ENCODE peak calls at places on chromosomes 5 and 9, in four cellular contexts. T, X, A and G are unnamed samples.
A peak's percentile ranks its signal among the peaks of the same experiment; 100 is the strongest.

GRCh38 chr5:56693220-56693579 is 122.1 kb upstream of the MAP3K1 start:
- DNase-seq in A (no peak), T (no peak), X (peak; percentile 14), G (no peak)

GRCh38 chr5:36366883-36367282 is 65.2 kb upstream of the RANBP3L start:
- DNase-seq in X (no peak), T (no peak), A (no peak), G (no peak)

GRCh38 chr9:113882636-113883164 is 6.6 kb downstream of the ZNF618 start:
- DNase-seq in T (no peak), X (no peak), A (no peak), G (no peak)

GRCh38 chr5:124669956-124670671 is 76.3 kb downstream of the ZNF608 start:
- DNase-seq in A (no peak), T (no peak), X (no peak), G (peak; percentile 79)

GRCh38 chr5:31815394-31815793 is 176.5 kb downstream of the PDZD2 start:
- DNase-seq in A (no peak), T (no peak), X (no peak), G (no peak)

GRCh38 chr9:94922098-94922607 is 195.7 kb downstream of the AOPEP start:
- DNase-seq in A (no peak), T (no peak), X (no peak), G (peak; percentile 98)

GRCh38 chr9:22395585-22396205 is 50.9 kb upstream of the DMRTA1 start:
- DNase-seq in T (no peak), X (no peak), A (no peak), G (peak; percentile 2)

GRCh38 chr5:149749481-149750365 is 19.6 kb downstream of the PPARGC1B start:
- DNase-seq in A (no peak), X (no peak), T (no peak), G (no peak)

GRCh38 chr9:123445981-123446610 is 90.1 kb downstream of the CRB2 start:
- DNase-seq in T (no peak), X (peak; percentile 78), A (no peak), G (peak; percentile 43)

GRCh38 chr9:92943062-92943616 is 4.2 kb upstream of the FGD3 start:
- DNase-seq in X (no peak), A (no peak), T (no peak), G (no peak)

GRCh38 chr5:16431482-16431881 is 34.1 kb downstream of the ZNF622 start:
- DNase-seq in A (no peak), T (no peak), X (no peak), G (no peak)

GRCh38 chr5:139304391-139305324 is 11.1 kb downstream of the MATR3 start:
- DNase-seq in T (no peak), A (no peak), X (no peak), G (no peak)

GRCh38 chr9:16000826-16001225 is 448.0 kb downstream of the CCDC171 start:
- DNase-seq in A (no peak), X (no peak), T (no peak), G (peak; percentile 68)

GRCh38 chr5:77629553-77630245 is 8.8 kb downstream of the OTP start:
- DNase-seq in A (no peak), X (no peak), T (peak; percentile 81), G (no peak)

GRCh38 chr5:111013011-111013410 is 58.5 kb upstream of the TSLP start:
- DNase-seq in T (no peak), X (no peak), A (no peak), G (peak; percentile 29)

GRCh38 chr9:135223831-135224230 is 136.4 kb downstream of the OLFM1 start:
- DNase-seq in A (no peak), T (no peak), X (no peak), G (no peak)

GRCh38 chr5:156339139-156339841 is 12.3 kb downstream of the SGCD start:
- DNase-seq in T (no peak), A (no peak), X (no peak), G (peak; percentile 69)

DNA sequence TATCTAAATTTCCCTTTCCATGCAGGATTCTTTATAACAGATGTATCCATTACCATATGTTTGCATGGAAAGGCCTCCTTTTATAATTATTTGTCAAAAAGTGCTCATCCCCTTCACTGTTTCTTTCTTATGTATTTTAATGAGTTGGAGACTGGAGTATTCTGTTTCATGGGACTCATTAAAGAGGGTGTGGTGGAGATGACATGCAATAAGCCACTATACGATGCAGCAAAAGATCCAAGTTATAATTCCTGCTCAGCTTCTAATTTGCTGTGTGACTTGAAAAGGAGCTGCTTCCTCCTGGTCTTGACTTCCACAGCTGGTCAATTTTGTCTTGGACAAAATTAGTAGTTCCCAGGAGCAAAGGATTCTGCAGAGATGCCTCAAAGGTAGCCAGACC is 13.9 kb downstream of the SGCD start:
- DNase-seq in X (no peak), A (no peak), T (no peak), G (no peak)
- TF ChIP-seq CHD1 in X (no peak), A (no peak), T (no peak), G (no peak)

GRCh38 chr9:14158911-14159310 is 155.0 kb downstream of the NFIB start:
- DNase-seq in A (no peak), T (no peak), X (peak; percentile 6), G (peak; percentile 79)
- TF ChIP-seq CHD1 in A (no peak), T (no peak), X (no peak), G (no peak)

GRCh38 chr9:137300607-137301085 is 1.4 kb downstream of the NRARP start:
- DNase-seq in X (peak; percentile 75), T (peak; percentile 58), A (no peak), G (peak; percentile 20)

GRCh38 chr9:137298983-137299521 is 3.0 kb downstream of the NRARP start:
- DNase-seq in A (no peak), T (no peak), X (peak; percentile 26), G (no peak)

GRCh38 chr9:137298401-137298982 is 3.6 kb downstream of the NRARP start:
- DNase-seq in T (peak; percentile 71), X (no peak), A (no peak), G (no peak)

GRCh38 chr9:137301086-137301947 is 754 bp downstream of the NRARP start:
- DNase-seq in A (no peak), X (peak; percentile 83), T (peak; percentile 76), G (peak; percentile 39)

GRCh38 chr9:137299938-137300337 is 2.1 kb downstream of the NRARP start:
- DNase-seq in T (peak; percentile 71), A (no peak), X (peak; percentile 69), G (no peak)
- TF ChIP-seq CHD1 in T (no peak), A (no peak), X (peak; percentile 40), G (no peak)

DNA sequence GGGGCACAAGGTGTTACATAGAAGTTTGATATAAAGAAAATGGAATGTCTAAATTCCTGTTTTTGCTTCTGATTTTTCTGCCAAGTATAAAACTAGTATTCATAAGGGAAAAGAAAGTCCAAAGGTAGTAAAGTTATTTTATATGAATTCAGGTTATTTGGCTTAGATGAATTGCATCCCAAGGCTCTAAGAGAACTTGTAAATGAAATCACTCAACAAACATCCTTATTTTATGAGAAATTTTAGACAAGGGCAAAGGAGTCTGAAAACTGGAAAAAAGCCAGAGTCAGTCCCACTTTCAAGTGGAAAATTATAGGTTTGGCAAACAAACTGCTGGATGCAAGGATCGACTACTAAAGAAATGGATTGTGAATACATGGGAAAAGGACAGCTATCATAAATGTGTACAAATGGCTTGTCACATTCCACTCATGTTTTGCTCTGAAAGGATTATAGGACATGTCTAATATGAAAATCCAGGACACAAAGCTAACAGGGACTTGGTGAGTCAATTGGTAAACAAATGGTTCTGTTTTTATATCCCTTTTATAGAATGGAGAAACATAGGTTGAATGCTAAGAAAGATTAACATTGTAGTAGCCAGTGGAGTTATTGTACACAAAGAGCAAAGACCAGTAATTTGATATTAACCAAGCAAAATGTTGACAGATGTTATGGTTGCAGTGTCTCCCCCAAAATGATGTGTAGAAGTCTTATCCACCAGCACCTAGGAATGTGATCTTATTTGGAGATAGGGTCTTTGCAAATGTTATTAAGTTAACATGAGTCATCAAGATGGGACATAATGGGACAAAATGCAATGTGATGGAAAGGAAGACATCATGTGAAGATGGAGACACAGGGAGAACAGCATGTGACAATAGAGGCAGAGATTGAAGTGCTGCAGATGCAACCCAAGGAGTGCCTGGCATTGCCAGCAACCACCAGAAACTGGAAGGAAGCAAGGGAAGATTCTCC is 495.7 kb downstream of the TLE1 start:
- DNase-seq in X (no peak), T (no peak), A (no peak), G (no peak)
- TF ChIP-seq CHD1 in X (no peak), T (no peak), A (no peak), G (no peak)

DNA sequence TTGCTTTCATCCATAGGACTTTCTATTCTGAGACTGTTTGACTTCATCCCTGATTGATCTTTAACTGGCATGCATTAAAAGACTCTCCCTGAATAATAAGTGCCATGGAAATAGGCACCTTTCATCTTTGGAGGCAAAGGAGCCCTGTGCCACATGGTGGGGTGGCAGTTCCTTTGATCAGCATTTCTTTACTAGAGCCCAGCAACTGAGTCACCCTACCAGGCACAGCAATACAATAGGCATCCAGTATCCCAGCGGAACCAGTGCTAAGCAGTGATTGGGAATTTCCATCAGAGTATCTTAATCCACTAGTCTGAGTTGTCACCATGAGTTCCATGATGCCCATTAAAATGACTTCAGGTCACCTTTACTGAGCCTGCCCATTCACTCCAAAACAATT is 476.1 kb upstream of the MPDZ start:
- DNase-seq in A (no peak), X (no peak), T (no peak), G (no peak)
- TF ChIP-seq CHD1 in A (no peak), X (no peak), T (no peak), G (no peak)

DNA sequence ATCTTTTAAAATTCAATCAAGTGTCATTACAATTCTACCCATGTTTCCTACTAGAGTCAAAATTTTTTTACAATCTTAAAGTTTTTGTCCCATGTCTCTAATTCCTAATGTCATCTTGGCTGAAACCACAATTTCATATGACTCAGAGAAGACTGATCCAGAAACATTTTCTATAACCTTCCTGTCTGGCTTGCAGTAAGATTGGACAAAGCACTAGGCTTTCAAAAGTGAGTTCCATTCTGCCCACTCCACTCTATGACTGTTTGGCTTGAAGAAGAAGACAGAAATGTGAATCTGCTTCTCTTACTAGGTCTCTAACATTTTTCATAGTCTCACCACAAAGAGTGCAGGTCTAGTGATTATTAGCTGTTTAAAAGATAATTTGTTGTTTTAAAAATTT is 88.8 kb downstream of the NR3C1 start:
- DNase-seq in X (no peak), T (no peak), A (no peak), G (peak; percentile 89)
- TF ChIP-seq CHD1 in X (no peak), T (no peak), A (no peak), G (no peak)

GRCh38 chr5:161380550-161380949 is 166.0 kb downstream of the GABRB2 start:
- DNase-seq in T (no peak), A (peak; percentile 45), X (no peak), G (no peak)
- TF ChIP-seq CHD1 in T (no peak), A (no peak), X (no peak), G (no peak)

DNA sequence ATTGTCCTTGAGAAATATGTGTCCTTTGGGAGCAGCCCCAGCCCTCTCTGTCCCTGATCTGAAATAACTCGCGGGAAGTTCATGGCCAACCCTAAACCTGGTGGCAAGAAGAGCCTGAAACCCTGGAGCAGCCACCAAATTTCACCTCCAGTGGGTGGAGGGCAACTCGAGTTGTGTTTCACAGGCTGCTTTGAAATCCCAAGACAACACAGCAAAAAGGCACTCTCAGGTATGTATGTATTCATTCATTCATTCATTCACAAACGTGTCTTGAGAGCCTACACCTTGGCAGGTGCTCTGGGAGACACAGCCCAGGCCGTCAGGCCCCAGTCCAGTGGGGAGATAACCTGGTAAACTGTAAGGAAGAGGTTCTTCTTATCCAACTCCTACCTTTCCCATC is 35.7 kb upstream of the ALDH1B1 start:
- DNase-seq in T (no peak), A (no peak), X (no peak), G (no peak)
- TF ChIP-seq CHD1 in T (no peak), A (no peak), X (no peak), G (no peak)